ENCODE peak calls at places on chromosomes 1 and 21, in six cellular contexts. N is H1, I is WTC11, W is endothelial cell of umbilical vein, O is HepG2, E is K562. T is an unnamed sample.

GRCh38 chr1:16446116-16446515 is 5.6 kb downstream of the NECAP2 start:
- DNase-seq in N (no peak), I (no peak), W (no peak), O (no peak), E (no peak), T (no peak)

GRCh38 chr1:78619803-78620579 is at the start of gene IFI44L:
- DNase-seq in N (no peak), I (no peak), W (peak), O (no peak), E (no peak), T (no peak)

GRCh38 chr1:13948851-13949490 is 249.0 kb downstream of the PRDM2 start:
- DNase-seq in N (no peak), I (no peak), W (no peak), O (no peak), E (no peak), T (no peak)

GRCh38 chr1:205592443-205593003 is 39.3 kb downstream of the ELK4 start:
- DNase-seq in N (no peak), I (no peak), W (no peak), O (no peak), E (no peak), T (no peak)

GRCh38 chr1:205569411-205570172 is 62.2 kb downstream of the ELK4 start:
- DNase-seq in N (no peak), I (no peak), W (no peak), O (no peak), E (no peak), T (no peak)

GRCh38 chr1:42085596-42085995 is 67.6 kb upstream of the GUCA2B start:
- DNase-seq in N (no peak), I (no peak), W (no peak), O (no peak), E (no peak), T (no peak)

GRCh38 chr1:51916587-51917405 is 38.3 kb upstream of the NRDC start:
- DNase-seq in N (no peak), I (no peak), W (no peak), O (no peak), E (no peak), T (no peak)

GRCh38 chr1:172661107-172661506 is 2.2 kb downstream of the FASLG start:
- DNase-seq in N (no peak), I (no peak), W (no peak), O (no peak), E (no peak), T (no peak)

GRCh38 chr1:153612755-153613331 is at the start of gene S100A16:
- DNase-seq in N (no peak), I (peak), W (peak), O (no peak), E (no peak), T (peak)

GRCh38 chr1:185044981-185045792 is at the start of gene RNF2:
- DNase-seq in N (peak), I (peak), W (peak), O (peak), E (peak), T (peak)

GRCh38 chr1:185049670-185050069 is 4.3 kb downstream of the RNF2 start:
- DNase-seq in N (no peak), I (no peak), W (no peak), O (no peak), E (no peak), T (no peak)

GRCh38 chr1:185046639-185047038 is 1.3 kb downstream of the RNF2 start:
- DNase-seq in N (no peak), I (no peak), W (no peak), O (no peak), E (no peak), T (no peak)

GRCh38 chr1:185044387-185044786 is 971 bp upstream of the RNF2 start:
- DNase-seq in N (no peak), I (no peak), W (no peak), O (no peak), E (peak), T (no peak)

DNA sequence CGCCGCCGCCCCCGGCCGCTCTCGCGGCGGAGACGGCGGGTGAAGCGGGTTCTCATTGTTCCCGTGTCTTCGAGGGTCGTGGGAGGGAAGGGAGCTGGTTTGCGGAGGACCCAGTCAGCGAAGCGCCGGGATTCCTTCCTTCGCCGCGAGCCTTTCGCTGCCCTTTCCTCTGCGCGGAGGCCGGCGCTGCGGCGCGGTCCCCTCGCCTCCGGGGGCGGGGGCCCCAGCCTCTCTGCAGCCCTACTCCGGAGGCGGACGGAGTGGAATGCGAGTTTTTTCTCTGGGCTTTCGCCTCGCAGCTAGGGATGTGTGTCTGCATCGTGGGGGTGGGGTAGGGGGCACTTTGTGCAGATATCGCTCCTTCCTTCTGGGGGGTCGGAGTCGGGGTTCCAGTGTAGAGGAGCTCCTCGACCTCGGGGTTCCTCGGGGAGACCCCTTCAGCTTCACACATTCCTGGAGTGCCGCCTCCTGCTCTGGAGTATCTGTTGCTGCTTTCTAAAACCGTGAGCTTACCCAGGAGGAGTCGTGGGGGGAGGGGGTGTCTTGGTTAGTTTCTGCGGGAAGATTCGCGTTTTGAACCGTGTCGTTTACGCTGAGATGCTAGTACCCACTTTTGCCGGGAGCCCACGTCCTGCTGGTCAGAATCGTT is 559 bp downstream of the RNF2 start:
- DNase-seq in N (no peak), I (peak), W (peak), O (no peak), E (peak), T (peak)
- TF ChIP-seq JUN in N (no peak), I (no peak), W (no peak), O (no peak), E (no peak), T (no peak)

GRCh38 chr1:212179394-212180076 is 105.7 kb upstream of the PPP2R5A start:
- DNase-seq in N (no peak), I (no peak), W (no peak), O (no peak), E (peak), T (peak)
- TF ChIP-seq JUN in N (no peak), I (no peak), W (no peak), O (no peak), E (no peak), T (no peak)

GRCh38 chr1:151058682-151059341 is 610 bp downstream of the CDC42SE1 start:
- DNase-seq in N (no peak), I (peak), W (peak), O (no peak), E (no peak), T (no peak)
- TF ChIP-seq JUN in N (no peak), I (no peak), W (no peak), O (no peak), E (no peak), T (no peak)

GRCh38 chr1:211912064-211912463 is 81.5 kb upstream of the LPGAT1 start:
- DNase-seq in N (no peak), I (no peak), W (no peak), O (no peak), E (no peak), T (peak)
- TF ChIP-seq JUN in N (no peak), I (no peak), W (no peak), O (no peak), E (no peak), T (peak)

DNA sequence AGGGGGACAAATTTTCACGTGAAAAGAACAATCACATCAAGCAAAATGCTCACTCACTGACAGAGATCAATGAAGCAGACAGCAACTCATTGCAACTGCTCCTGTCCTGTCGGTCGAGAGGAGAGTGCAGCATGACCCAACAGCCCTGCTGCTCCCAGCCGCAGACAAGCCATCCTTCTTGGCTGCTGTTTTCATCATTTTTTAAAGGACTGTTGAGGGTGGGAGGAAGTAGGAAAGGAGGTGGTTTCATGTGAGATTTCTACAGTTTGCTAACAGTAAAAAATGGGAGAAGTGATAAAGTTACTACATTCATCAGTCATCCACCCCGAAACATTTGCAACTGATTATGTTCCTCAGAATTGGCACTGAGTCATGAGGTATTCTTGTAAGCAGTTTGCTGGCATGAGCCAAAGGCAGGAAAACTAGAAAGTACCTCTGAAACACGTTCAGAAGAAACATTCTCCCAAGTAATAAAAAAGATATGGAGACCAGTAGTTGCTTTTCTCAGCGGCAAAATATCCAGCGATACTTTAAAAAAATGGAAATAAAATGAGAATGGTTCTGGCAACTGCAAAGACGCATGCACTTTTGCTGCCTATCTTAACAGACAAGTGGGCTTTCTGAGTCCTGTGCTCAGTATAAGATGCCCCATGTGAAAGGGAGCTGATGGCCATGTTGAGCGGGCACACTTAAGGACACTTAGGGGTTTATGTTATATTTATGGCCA is 72.0 kb upstream of the CLDN14 start:
- DNase-seq in N (no peak), I (no peak), W (no peak), O (no peak), E (no peak), T (no peak)
- TF ChIP-seq JUN in N (no peak), I (no peak), W (no peak), O (no peak), E (no peak), T (no peak)

DNA sequence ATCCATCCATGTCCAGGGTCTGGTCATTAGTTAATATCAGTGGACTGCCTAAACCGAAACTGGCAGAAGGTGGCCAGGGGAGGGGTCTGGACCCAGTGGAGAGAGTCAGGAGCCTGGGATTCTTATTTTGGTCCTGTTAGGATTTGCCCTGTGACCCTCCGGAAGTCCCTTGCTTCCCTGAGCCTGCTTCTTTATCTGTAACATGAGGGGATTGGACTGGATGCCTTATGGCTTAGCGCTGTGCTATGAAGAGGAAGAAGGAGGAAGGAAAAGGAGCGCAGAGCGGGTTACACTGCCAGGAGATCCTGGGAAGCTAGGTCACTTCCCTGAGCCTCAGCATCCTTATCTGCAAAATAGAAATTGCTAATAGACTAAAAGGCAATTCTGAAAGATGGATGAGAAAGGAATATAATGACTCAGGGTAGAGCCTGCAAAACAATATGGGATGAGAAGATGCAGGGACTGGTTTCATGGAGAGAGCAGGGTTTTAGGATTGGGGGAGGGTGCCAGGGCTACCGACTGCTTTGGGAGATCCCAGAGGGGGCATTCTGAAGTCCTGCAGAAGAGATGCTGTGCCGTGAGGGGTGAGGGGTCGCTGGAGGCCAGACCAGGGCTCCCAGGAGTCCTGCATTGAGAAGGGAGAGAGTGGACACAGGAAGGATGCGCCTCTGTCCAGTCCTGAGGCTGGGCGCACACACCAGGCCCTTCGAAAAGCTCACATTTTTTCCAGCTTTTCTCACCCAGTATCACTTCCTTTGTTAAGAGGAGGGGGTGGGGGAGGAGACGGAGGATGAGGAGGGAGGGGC is 457 bp upstream of the ADORA1 start:
- DNase-seq in N (no peak), I (no peak), W (no peak), O (no peak), E (no peak), T (no peak)
- TF ChIP-seq JUN in N (no peak), I (no peak), W (no peak), O (no peak), E (no peak), T (no peak)

GRCh38 chr1:3069491-3070303 is 694 bp downstream of the PRDM16 start:
- DNase-seq in N (no peak), I (peak), W (peak), O (peak), E (no peak), T (peak)
- TF ChIP-seq JUN in N (no peak), I (no peak), W (no peak), O (no peak), E (no peak), T (no peak)

GRCh38 chr1:111513410-111514020 is 10.1 kb upstream of the ADORA3 start:
- DNase-seq in N (no peak), I (no peak), W (peak), O (peak), E (no peak), T (no peak)
- TF ChIP-seq JUN in N (no peak), I (no peak), W (peak), O (no peak), E (no peak), T (no peak)

GRCh38 chr21:22200378-22201092 is 1202.3 kb downstream of the NCAM2 start:
- DNase-seq in N (no peak), I (no peak), W (no peak), O (no peak), E (peak), T (no peak)
- TF ChIP-seq JUN in N (no peak), I (no peak), W (no peak), O (no peak), E (no peak), T (no peak)